ENCODE peak calls at places on chromosome 10, in eight cellular contexts. Q is GM12891, K is endothelial cell of umbilical vein, V is suprapubic skin, B is GM23338, R is SK-N-SH, I is Panc1, N is GM12892. D is an unnamed sample.

GRCh38 chr10:26612151-26612915 is 85.2 kb upstream of the PDSS1 start:
- DNase-seq in Q (no peak), K (no peak), V (no peak), B (no peak), R (no peak), I (no peak), N (no peak), D (no peak)

GRCh38 chr10:101716891-101717659 is 22.1 kb upstream of the FBXW4 start:
- DNase-seq in Q (no peak), K (no peak), V (no peak), B (no peak), R (no peak), I (no peak), N (no peak), D (no peak)

GRCh38 chr10:99766282-99766681 is 16.2 kb upstream of the ABCC2 start:
- DNase-seq in Q (no peak), K (no peak), V (no peak), B (no peak), R (no peak), I (no peak), N (no peak), D (no peak)

GRCh38 chr10:58651040-58651439 is 138.4 kb downstream of the BICC1 start:
- DNase-seq in Q (no peak), K (no peak), V (no peak), B (no peak), R (peak), I (no peak), N (no peak), D (no peak)

GRCh38 chr10:129466703-129467345 is at the start of gene MGMT:
- DNase-seq in Q (peak), K (peak), V (peak), B (peak), R (peak), I (peak), N (peak), D (peak)

GRCh38 chr10:91006001-91006751 is 85.3 kb upstream of the ANKRD1 start:
- DNase-seq in Q (no peak), K (peak), V (no peak), B (peak), R (peak), I (peak), N (no peak), D (peak)

GRCh38 chr10:92832121-92832520 is 16.2 kb upstream of the EXOC6 start:
- DNase-seq in Q (no peak), K (no peak), V (no peak), B (no peak), R (no peak), I (no peak), N (no peak), D (no peak)

GRCh38 chr10:69641261-69641980 is 11.4 kb downstream of the FAM241B start:
- DNase-seq in Q (no peak), K (no peak), V (peak), B (no peak), R (no peak), I (no peak), N (no peak), D (no peak)

GRCh38 chr10:102413053-102413705 is 5.4 kb downstream of the PSD start:
- DNase-seq in Q (peak), K (no peak), V (no peak), B (peak), R (peak), I (no peak), N (peak), D (no peak)

DNA sequence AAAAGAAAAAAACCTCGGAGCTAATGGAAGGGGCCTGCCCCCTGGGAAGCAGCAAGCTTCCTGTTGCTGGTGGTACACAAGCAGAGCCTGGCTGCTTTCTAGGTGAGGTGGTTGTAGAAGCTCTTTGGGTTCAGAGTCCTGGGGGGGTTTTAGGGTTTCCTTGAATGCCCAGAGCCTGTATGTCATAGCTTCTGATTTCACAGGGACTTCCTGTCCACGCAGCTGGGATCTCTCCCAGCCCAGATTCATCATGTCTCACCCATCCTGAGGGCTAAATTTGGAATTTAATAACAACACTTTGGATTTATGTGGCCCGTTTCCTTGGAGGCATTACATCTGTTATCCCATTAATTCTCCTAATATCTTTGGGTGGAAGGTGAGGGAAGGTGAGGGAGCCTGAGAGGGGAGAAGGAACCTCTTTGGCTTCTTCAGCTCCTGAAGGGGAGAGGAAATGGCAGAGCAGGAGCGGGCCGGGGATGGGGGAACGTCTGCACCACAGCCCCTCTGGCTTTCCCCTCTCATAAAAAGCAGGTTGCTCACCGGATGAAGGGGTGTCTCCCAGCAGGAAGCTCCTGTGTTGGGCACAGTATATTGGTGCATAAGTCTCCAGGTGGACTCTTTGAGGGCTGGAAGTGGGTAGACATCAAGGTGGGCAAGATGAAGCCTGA is 19.7 kb downstream of the RPS24 start:
- DNase-seq in Q (no peak), K (no peak), V (no peak), B (no peak), R (no peak), I (no peak), N (no peak), D (no peak)
- TF ChIP-seq POLR2AphosphoS5 in Q (no peak), K (peak), V (no peak), B (no peak), R (no peak), I (no peak), N (no peak), D (no peak)

DNA sequence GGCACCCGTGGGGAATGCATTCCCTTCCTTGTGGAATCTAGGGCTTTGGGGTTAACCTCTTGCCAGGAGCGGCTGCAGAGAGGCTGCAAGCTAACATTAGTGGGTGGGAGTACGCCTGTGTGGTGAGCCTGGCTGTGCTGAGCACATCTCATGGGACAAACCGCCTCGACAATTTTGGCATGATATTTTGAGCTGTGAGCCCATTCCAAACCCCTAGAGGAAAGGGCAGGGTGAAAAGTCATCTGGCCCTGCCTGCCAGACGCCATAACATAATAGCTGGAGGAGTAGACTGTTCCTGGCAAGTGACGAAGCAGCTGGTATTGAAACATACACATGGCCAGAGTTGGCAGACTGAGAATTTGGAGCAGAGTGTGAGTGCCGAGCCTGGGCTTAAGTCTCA is 110.0 kb downstream of the TACC2 start:
- DNase-seq in Q (no peak), K (no peak), V (no peak), B (no peak), R (no peak), I (no peak), N (no peak), D (no peak)
- TF ChIP-seq POLR2AphosphoS5 in Q (no peak), K (no peak), V (no peak), B (no peak), R (no peak), I (no peak), N (no peak), D (no peak)

GRCh38 chr10:3779146-3779707 is 5.8 kb downstream of the KLF6 start:
- DNase-seq in Q (no peak), K (peak), V (no peak), B (no peak), R (no peak), I (no peak), N (no peak), D (no peak)
- TF ChIP-seq POLR2AphosphoS5 in Q (peak), K (no peak), V (peak), B (no peak), R (peak), I (no peak), N (peak), D (no peak)

GRCh38 chr10:118626953-118627352 is 31.5 kb upstream of the PRLHR start:
- DNase-seq in Q (no peak), K (no peak), V (no peak), B (peak), R (no peak), I (no peak), N (no peak), D (no peak)

GRCh38 chr10:118624747-118625146 is 29.3 kb upstream of the PRLHR start:
- DNase-seq in Q (no peak), K (no peak), V (no peak), B (no peak), R (no peak), I (no peak), N (no peak), D (no peak)

GRCh38 chr10:118625504-118625903 is 30.1 kb upstream of the PRLHR start:
- DNase-seq in Q (no peak), K (no peak), V (no peak), B (no peak), R (no peak), I (no peak), N (no peak), D (no peak)

GRCh38 chr10:118628397-118628796 is 32.9 kb upstream of the PRLHR start:
- DNase-seq in Q (no peak), K (no peak), V (no peak), B (no peak), R (no peak), I (no peak), N (no peak), D (no peak)

GRCh38 chr10:118629211-118629610 is 33.8 kb upstream of the PRLHR start:
- DNase-seq in Q (no peak), K (no peak), V (no peak), B (no peak), R (no peak), I (no peak), N (no peak), D (no peak)
- TF ChIP-seq POLR2AphosphoS5 in Q (no peak), K (no peak), V (no peak), B (no peak), R (no peak), I (no peak), N (no peak), D (no peak)

DNA sequence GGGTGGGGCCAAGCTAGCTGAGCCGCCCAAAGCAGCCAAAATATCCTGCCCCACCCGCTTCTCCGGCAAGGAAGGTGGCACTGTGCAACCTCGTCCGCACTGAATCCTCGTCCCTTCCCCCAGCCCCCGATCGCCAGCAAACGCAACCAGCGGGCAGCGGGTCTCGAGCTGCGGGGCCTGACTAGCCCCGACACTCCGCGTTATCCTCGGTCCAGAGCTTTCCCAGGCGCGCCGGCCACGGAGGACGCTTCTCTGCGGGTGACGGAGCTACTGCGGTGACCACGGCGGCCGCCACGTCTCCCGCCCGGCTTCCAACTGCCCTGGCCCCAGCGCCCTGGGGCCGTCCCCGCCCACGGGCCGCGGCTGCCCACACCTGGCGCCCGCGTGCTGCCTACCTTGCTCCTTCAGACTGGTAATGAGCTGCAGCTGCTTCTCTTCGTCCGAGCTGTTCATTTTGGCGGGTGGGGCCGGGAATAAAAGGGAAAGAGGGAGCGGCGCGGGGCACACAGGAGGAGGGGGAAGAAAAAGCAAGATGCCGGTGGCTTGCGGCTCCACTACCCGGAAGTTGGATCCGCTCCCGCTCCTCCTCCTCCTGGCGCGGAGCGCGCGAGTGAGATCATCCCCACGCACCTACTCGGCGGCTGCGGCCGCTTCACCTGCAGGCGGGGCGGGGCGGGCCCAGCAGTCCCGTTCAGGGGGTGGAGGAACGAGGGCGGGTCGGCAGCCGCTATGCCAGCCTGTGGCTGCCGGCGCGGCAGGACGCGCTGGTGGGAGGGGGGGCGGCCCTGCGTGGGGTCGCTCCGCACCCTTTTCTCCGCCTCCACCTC is at the start of gene SHTN1:
- DNase-seq in Q (peak), K (peak), V (peak), B (peak), R (peak), I (peak), N (peak), D (peak)
- TF ChIP-seq POLR2AphosphoS5 in Q (no peak), K (peak), V (no peak), B (no peak), R (no peak), I (peak), N (no peak), D (peak)

GRCh38 chr10:104300002-104300735 is 31.2 kb downstream of the GSTO2 start:
- DNase-seq in Q (no peak), K (peak), V (no peak), B (no peak), R (no peak), I (no peak), N (no peak), D (no peak)
- TF ChIP-seq POLR2AphosphoS5 in Q (no peak), K (peak), V (no peak), B (no peak), R (no peak), I (no peak), N (no peak), D (no peak)

GRCh38 chr10:46286991-46287693 is at the start of gene ANTXRL:
- DNase-seq in Q (no peak), K (no peak), V (peak), B (no peak), R (no peak), I (no peak), N (no peak), D (no peak)

GRCh38 chr10:46289209-46289810 is 2.5 kb downstream of the ANTXRL start:
- DNase-seq in Q (no peak), K (no peak), V (no peak), B (no peak), R (no peak), I (no peak), N (no peak), D (no peak)

GRCh38 chr10:46288601-46289206 is 1.9 kb downstream of the ANTXRL start:
- DNase-seq in Q (no peak), K (no peak), V (peak), B (no peak), R (no peak), I (no peak), N (no peak), D (no peak)

GRCh38 chr10:46285966-46286620 is 704 bp upstream of the ANTXRL start:
- DNase-seq in Q (no peak), K (no peak), V (no peak), B (no peak), R (no peak), I (no peak), N (no peak), D (no peak)

DNA sequence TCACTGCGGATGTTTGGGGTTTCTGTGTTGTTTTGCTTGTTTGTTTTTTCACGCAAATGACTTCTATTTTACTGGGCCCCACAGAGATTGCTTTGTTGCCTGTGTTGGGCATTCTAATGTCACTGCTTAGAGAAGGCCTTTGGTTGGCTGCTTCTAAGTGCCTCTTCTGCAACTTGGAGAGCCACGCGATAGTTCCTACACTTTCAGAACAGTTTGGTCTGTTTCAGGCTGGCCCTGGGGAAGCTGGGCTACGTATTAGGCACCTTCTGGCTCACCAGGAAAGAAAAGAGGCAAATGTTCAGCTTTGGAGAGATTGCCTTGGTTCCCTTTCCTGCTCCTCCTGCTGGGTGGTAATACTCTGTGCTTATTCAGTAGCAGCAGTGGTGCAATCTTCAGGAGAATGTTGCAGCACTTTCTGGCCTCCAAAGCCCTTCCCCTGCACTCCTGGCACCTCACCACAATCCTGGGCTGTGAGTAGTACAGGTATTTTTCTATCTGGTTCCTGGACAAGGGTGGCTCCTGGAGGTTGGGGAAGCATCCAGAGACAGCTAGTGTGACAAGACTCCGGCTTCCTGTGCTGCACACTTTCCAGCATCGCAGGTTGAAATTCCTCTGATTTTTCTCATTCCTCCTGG is 1.2 kb downstream of the ANTXRL start:
- DNase-seq in Q (no peak), K (no peak), V (peak), B (no peak), R (no peak), I (no peak), N (no peak), D (peak)
- TF ChIP-seq POLR2AphosphoS5 in Q (no peak), K (no peak), V (no peak), B (no peak), R (no peak), I (no peak), N (no peak), D (no peak)

GRCh38 chr10:48522011-48522765 is 82.7 kb downstream of the ARHGAP22 start:
- DNase-seq in Q (no peak), K (no peak), V (no peak), B (no peak), R (no peak), I (no peak), N (no peak), D (no peak)

GRCh38 chr10:48523820-48524758 is 80.8 kb downstream of the ARHGAP22 start:
- DNase-seq in Q (peak), K (no peak), V (no peak), B (peak), R (peak), I (no peak), N (peak), D (no peak)

GRCh38 chr10:48525956-48526355 is 78.9 kb downstream of the ARHGAP22 start:
- DNase-seq in Q (no peak), K (no peak), V (no peak), B (no peak), R (no peak), I (no peak), N (no peak), D (no peak)

GRCh38 chr10:48525113-48525512 is 79.8 kb downstream of the ARHGAP22 start:
- DNase-seq in Q (no peak), K (no peak), V (no peak), B (no peak), R (no peak), I (no peak), N (no peak), D (no peak)

GRCh38 chr10:48523212-48523819 is 81.6 kb downstream of the ARHGAP22 start:
- DNase-seq in Q (no peak), K (peak), V (no peak), B (peak), R (peak), I (no peak), N (no peak), D (no peak)
- TF ChIP-seq POLR2AphosphoS5 in Q (no peak), K (peak), V (no peak), B (no peak), R (peak), I (no peak), N (no peak), D (no peak)